ENCODE peak calls at places on chromosomes 5 and 9, in seven cellular contexts. S is PC-3; Z is foreskin fibroblast; J is epithelial cell of proximal tubule; K is HepG2; E is CD8-positive, alpha-beta T cell; T is GM12865. U is an unnamed sample.

GRCh38 chr9:5002811-5003210 is 17.7 kb downstream of the JAK2 start:
- DNase-seq in J (no peak), Z (peak), E (no peak), T (no peak), S (no peak), K (no peak), U (no peak)

GRCh38 chr5:176829320-176829719 is 19.0 kb downstream of the UNC5A start:
- DNase-seq in Z (no peak), S (no peak), J (no peak), K (no peak), E (no peak), T (no peak), U (no peak)

GRCh38 chr5:167819406-167819805 is 472.0 kb upstream of the WWC1 start:
- DNase-seq in Z (no peak), S (no peak), T (peak), K (no peak), E (no peak), J (no peak), U (no peak)

GRCh38 chr9:110755179-110755578 is 86.6 kb downstream of the MUSK start:
- DNase-seq in Z (no peak), T (no peak), K (no peak), S (peak), E (no peak), J (no peak), U (no peak)

GRCh38 chr9:17063535-17064135 is 71.2 kb upstream of the CNTLN start:
- DNase-seq in Z (peak), E (no peak), K (peak), S (peak), J (no peak), T (peak), U (peak)

GRCh38 chr5:23977996-23978395 is 470.6 kb downstream of the PRDM9 start:
- DNase-seq in Z (peak), K (peak), T (peak), S (peak), E (no peak), J (no peak), U (no peak)

GRCh38 chr9:3939820-3940219 is 360.0 kb downstream of the GLIS3 start:
- DNase-seq in K (no peak), S (peak), E (no peak), Z (no peak), J (no peak), T (no peak), U (no peak)

GRCh38 chr9:38141751-38142150 is 72.7 kb upstream of the SHB start:
- DNase-seq in K (no peak), S (peak), T (peak), E (no peak), J (peak), Z (peak), U (peak)

GRCh38 chr5:179612577-179613459 is 10.7 kb downstream of the HNRNPH1 start:
- DNase-seq in E (no peak), S (no peak), J (no peak), K (no peak), T (peak), Z (peak), U (no peak)

GRCh38 chr5:9207820-9208418 is 338.0 kb downstream of the SEMA5A start:
- DNase-seq in T (peak), K (peak), S (peak), J (no peak), E (no peak), Z (peak), U (no peak)

GRCh38 chr9:16899611-16900010 is 29.1 kb upstream of the BNC2 start:
- DNase-seq in S (no peak), E (no peak), J (no peak), Z (peak), T (no peak), K (no peak), U (no peak)

GRCh38 chr9:92949266-92949982 is 2.1 kb downstream of the FGD3 start:
- DNase-seq in K (no peak), Z (no peak), S (no peak), J (no peak), T (no peak), E (no peak), U (no peak)

GRCh38 chr5:8577792-8578191 is 708.8 kb downstream of the MTRR start:
- DNase-seq in T (peak), K (no peak), E (no peak), J (no peak), S (peak), Z (peak), U (no peak)

GRCh38 chr9:114250235-114250568 is 72.7 kb upstream of the ORM1 start:
- DNase-seq in S (no peak), T (no peak), E (no peak), J (no peak), K (no peak), Z (peak), U (no peak)

GRCh38 chr5:151036556-151036955 is 16.2 kb downstream of the GPX3 start:
- DNase-seq in T (no peak), J (no peak), E (no peak), Z (no peak), S (no peak), K (no peak), U (no peak)

GRCh38 chr5:73233461-73234151 is 60.6 kb downstream of the TMEM174 start:
- DNase-seq in J (no peak), S (no peak), T (no peak), Z (no peak), K (no peak), E (no peak), U (no peak)

GRCh38 chr5:137651022-137651421 is 84.9 kb downstream of the KLHL3 start:
- DNase-seq in S (no peak), K (no peak), J (no peak), T (no peak), Z (peak), E (no peak), U (no peak)

GRCh38 chr5:90878549-90879196 is 320.1 kb downstream of the ADGRV1 start:
- DNase-seq in Z (peak), K (no peak), T (no peak), E (no peak), J (no peak), S (peak), U (no peak)

GRCh38 chr5:80302636-80303035 is 17.2 kb upstream of the SPZ1 start:
- DNase-seq in E (no peak), S (no peak), Z (no peak), J (no peak), T (no peak), K (no peak), U (no peak)

GRCh38 chr5:127296321-127296720 is 5.7 kb downstream of the MEGF10 start:
- DNase-seq in Z (peak), T (no peak), J (no peak), K (no peak), E (no peak), S (peak), U (no peak)

GRCh38 chr9:91180930-91181268 is 180.8 kb downstream of the AUH start:
- DNase-seq in K (no peak), T (no peak), E (no peak), S (no peak), Z (no peak), J (no peak), U (no peak)

GRCh38 chr5:6728011-6728794 is 15.0 kb downstream of the TENT4A start:
- DNase-seq in J (no peak), S (no peak), K (no peak), T (peak), E (no peak), Z (no peak), U (no peak)

GRCh38 chr5:92504346-92504745 is 1076.7 kb downstream of the NR2F1-AS1 start:
- DNase-seq in K (no peak), Z (no peak), S (peak), E (no peak), T (peak), J (no peak), U (no peak)

GRCh38 chr9:136342191-136343120 is 15.1 kb downstream of the GPSM1 start:
- DNase-seq in E (peak), Z (peak), T (peak), S (no peak), K (no peak), J (no peak), U (peak)
- H3K4me3 ChIP-seq in E (no peak), Z (no peak), T (no peak), S (no peak), K (peak), J (peak), U (peak)

GRCh38 chr5:135208555-135209494 is 174.8 kb upstream of the PITX1 start:
- DNase-seq in E (no peak), T (no peak), J (no peak), K (peak), S (peak), Z (peak), U (peak)
- TF ChIP-seq CTCF in E (no peak), T (no peak), J (peak), K (peak), S (peak), Z (peak), U (peak)

GRCh38 chr5:143400541-143401252 is 2.8 kb downstream of the NR3C1 start:
- DNase-seq in S (no peak), T (peak), J (no peak), K (no peak), Z (peak), E (no peak), U (no peak)
- H3K4me3 ChIP-seq in S (peak), T (peak), J (peak), K (peak), Z (peak), E (no peak), U (no peak)

DNA sequence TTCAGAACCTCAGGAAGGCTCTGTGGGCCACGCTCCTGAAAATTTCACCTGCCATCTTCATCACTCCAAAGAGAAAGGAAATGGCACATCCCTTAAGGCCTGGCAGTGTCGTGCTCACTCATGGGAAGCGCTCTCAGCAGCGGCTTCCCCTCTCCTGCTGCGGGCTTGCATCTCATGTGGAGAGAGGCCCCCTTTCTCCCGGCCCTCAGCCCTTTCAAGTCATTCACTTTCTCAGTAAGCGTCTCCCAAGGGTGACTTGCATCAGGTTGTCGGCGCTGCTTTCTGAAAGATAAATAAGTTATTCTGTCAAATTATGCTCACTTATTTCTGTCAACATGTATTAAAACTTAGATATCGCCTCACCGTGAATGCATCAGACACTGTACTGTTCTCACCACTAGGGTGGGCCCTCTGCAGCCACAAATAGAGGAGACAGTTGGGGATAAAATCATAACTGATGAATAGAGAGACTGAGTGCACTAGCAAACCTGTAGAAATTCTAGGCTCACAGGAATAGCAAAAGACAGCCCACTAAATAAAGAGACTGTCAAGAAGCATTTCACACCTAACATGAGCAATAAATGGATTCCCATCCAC is 174.6 kb downstream of the RFK start:
- DNase-seq in J (no peak), S (no peak), K (no peak), E (no peak), Z (peak), T (no peak), U (no peak)
- TF ChIP-seq CTCF in J (peak), S (no peak), K (peak), E (no peak), Z (peak), T (no peak), U (peak)

DNA sequence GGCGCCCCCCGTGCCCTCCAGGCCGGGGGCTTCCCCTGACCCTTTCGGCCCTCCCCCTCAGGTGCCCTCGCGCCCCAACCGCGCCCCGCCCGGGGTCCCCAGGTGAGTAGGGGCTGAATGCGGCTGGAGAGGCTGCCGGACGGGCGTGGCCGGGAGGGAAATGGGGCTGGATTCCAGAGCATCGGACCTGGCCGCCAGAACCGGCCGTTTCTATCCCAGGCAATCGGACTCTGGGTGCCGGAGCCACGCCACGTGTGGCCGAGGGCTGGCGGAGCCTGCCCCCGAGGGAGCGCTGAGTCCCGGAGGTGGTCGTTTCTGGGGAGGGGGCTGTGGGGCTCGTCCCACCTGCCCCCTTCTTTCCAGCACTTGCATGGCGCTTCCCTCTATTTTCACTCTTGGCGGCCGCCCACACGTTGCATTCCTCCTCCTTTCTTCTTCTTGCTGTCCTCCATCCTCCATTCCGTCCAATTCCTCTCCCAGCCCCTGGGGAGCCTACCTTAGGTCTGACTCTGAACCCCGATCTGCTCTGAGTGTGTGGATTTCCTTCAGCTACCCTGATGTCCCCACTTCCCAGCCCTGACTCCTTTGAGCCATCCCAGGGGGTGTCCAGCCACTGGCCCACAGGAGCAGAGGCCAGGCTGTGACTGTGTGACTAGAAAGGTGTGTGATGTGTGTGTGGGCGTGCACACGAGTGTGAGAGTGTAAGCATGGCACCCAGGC is 24.8 kb downstream of the GOLGA2 start:
- DNase-seq in K (no peak), T (no peak), Z (no peak), J (no peak), E (no peak), S (no peak), U (no peak)
- H3K4me3 ChIP-seq in K (no peak), T (peak), Z (no peak), J (peak), E (peak), S (no peak), U (no peak)

DNA sequence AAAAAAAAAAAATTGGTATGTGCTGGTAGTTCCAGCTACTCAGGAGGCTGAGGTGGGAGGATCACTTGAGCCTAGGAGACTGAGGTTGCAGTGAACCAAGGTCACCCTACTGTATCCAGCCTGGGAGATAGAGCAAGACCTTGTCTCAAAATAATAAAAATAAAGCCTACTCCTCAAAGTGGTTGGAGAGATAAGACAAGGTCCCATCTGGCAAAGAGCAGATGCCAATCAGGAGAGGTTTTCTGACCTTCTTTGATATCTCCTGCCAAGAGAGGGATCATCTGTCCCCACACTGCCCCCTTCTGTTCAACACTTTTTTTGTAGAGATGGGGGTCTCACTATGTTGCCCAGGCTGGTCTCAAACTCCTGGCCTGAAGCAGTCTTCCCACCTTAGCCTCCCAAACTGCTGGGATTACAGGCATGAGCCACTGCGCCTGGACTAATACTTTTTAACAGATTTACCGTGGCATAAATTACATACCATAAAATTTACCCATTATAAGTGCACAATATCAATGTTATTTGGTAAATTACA is 64.7 kb downstream of the SH3PXD2B start:
- DNase-seq in J (no peak), S (no peak), E (no peak), T (no peak), Z (no peak), K (no peak), U (no peak)
- TF ChIP-seq CTCF in J (peak), S (peak), E (no peak), T (no peak), Z (peak), K (peak), U (peak)

DNA sequence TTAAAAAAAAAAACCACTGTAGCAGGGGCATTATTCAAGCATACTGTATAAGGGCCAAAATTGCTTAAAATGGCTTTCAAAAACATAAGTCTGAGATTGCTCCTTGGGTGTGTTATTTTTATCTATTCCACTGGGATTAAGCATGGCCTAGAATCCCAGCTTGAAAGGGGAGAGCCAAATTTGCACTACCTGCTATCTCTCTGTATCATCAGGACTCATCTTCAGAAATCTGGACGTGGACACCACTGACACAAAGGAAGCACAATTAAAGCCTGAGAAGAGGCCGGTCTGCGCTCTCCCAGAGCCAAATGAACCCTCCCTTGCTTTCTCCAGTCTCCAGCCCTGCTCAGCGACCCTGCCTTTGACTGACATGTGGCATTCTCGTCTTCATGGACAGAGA is 151.3 kb downstream of the EBF1 start:
- DNase-seq in K (no peak), E (no peak), Z (no peak), T (no peak), S (no peak), J (no peak), U (no peak)
- H3K4me3 ChIP-seq in K (no peak), E (no peak), Z (no peak), T (no peak), S (no peak), J (no peak), U (no peak)

DNA sequence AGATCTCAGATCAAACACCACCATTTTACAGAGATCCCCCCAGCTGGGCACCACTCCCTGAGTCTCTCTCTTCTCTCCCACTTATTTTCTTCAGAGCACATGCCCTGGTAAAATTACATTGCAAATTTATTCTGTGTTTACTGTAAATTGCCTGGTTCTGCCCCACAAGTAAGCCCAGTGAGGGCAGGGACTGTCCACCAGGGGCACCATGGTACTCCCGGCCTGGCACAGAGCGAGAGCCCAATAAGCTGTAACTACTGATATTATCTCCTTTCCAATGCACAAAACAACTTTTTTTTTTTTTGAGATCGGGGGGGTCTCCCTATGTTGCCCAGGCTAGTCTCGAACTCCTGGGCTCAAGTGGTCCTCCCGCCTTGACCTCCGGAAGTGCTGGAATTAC is 123.0 kb downstream of the PAX5 start:
- DNase-seq in J (no peak), E (no peak), K (no peak), T (no peak), S (no peak), Z (no peak), U (no peak)
- TF ChIP-seq CTCF in J (no peak), E (no peak), K (no peak), T (peak), S (no peak), Z (no peak), U (peak)

U was measured in retinal pigment epithelial cell.